ENCODE peak calls at places on chromosomes 7 and 10, in five cellular contexts. Q is foreskin keratinocyte, S is tibial nerve, A is brain microvascular endothelial cell, T is transverse colon. L is an unnamed sample.

GRCh38 chr10:3806603-3807002 is 21.6 kb upstream of the KLF6 start:
- DNase-seq in T (peak), Q (peak), S (no peak), A (peak), L (no peak)

GRCh38 chr7:157033483-157034473 is 23.3 kb upstream of the MNX1 start:
- DNase-seq in Q (no peak), T (no peak), S (no peak), A (no peak), L (no peak)

GRCh38 chr10:113922787-113923570 is 68.5 kb downstream of the NHLRC2 start:
- DNase-seq in T (no peak), Q (no peak), A (no peak), S (no peak), L (no peak)

GRCh38 chr7:140262242-140262903 is 85.6 kb upstream of the KDM7A start:
- DNase-seq in Q (peak), A (no peak), S (no peak), T (no peak), L (no peak)

GRCh38 chr10:89954787-89955566 is 253.6 kb downstream of the KIF20B start:
- DNase-seq in Q (no peak), A (no peak), S (no peak), T (no peak), L (peak)

GRCh38 chr7:3733541-3734140 is 432.6 kb downstream of the SDK1 start:
- DNase-seq in Q (no peak), A (no peak), S (no peak), T (no peak), L (no peak)

GRCh38 chr7:46747222-46747621 is 826.1 kb upstream of the IGFBP3 start:
- DNase-seq in A (no peak), T (no peak), S (no peak), Q (no peak), L (no peak)

GRCh38 chr10:3791974-3792633 is 7.1 kb upstream of the KLF6 start:
- DNase-seq in Q (peak), S (no peak), T (no peak), A (no peak), L (no peak)

GRCh38 chr10:117503170-117503885 is 39.2 kb upstream of the EMX2 start:
- DNase-seq in S (no peak), A (no peak), T (no peak), Q (no peak), L (no peak)

GRCh38 chr10:112435013-112435619 is 11.6 kb downstream of the ZDHHC6 start:
- DNase-seq in S (no peak), T (no peak), Q (peak), A (no peak), L (peak)

GRCh38 chr7:102834999-102835398 is 77.8 kb upstream of the LRRC17 start:
- DNase-seq in Q (peak), S (no peak), A (peak), T (no peak), L (peak)

GRCh38 chr7:102322202-102322715 is 34.0 kb downstream of the SPDYE6 start:
- DNase-seq in S (no peak), T (no peak), Q (no peak), A (no peak), L (no peak)

GRCh38 chr10:101485681-101486554 is 102.1 kb downstream of the POLL start:
- DNase-seq in A (no peak), Q (no peak), T (peak), S (no peak), L (no peak)

GRCh38 chr7:37901890-37902524 is 14.6 kb downstream of the SFRP4 start:
- DNase-seq in Q (peak), T (no peak), A (peak), S (no peak), L (peak)

GRCh38 chr7:104980969-104981670 is 32.9 kb upstream of the KMT2E start:
- DNase-seq in A (no peak), T (no peak), S (no peak), Q (peak), L (peak)

GRCh38 chr7:107007004-107007891 is 37.3 kb upstream of the PRKAR2B start:
- DNase-seq in A (no peak), Q (no peak), S (no peak), T (no peak), L (no peak)

GRCh38 chr10:50592961-50593418 is 30.8 kb downstream of the SGMS1 start:
- DNase-seq in A (no peak), T (no peak), S (no peak), Q (no peak), L (no peak)

GRCh38 chr7:1861799-1862458 is 191.9 kb downstream of the ELFN1 start:
- DNase-seq in A (no peak), T (no peak), Q (no peak), S (no peak), L (no peak)

GRCh38 chr7:89975577-89975976 is 178.7 kb upstream of the STEAP1 start:
- DNase-seq in Q (no peak), S (no peak), A (no peak), T (no peak), L (no peak)

GRCh38 chr10:95475827-95476481 is 85.2 kb downstream of the SORBS1 start:
- DNase-seq in T (peak), S (no peak), A (no peak), Q (no peak), L (no peak)

GRCh38 chr10:117544729-117545140 is 2.2 kb downstream of the EMX2 start:
- DNase-seq in S (no peak), Q (peak), A (no peak), T (no peak), L (no peak)

GRCh38 chr10:33193057-33193866 is 141.2 kb downstream of the NRP1 start:
- DNase-seq in A (peak), Q (peak), S (peak), T (peak), L (peak)

GRCh38 chr10:118332948-118333710 is 9.0 kb downstream of the FAM204A start:
- DNase-seq in A (no peak), T (no peak), S (no peak), Q (peak), L (peak)

GRCh38 chr7:116726149-116726548 is 54.2 kb downstream of the MET start:
- DNase-seq in T (no peak), Q (no peak), S (no peak), A (no peak), L (no peak)

GRCh38 chr7:99473315-99473596 is 566 bp downstream of the ZNF789 start:
- DNase-seq in Q (peak), T (peak), S (no peak), A (peak), L (peak)

GRCh38 chr7:86969865-86970264 is 89.6 kb downstream of the ELAPOR2 start:
- DNase-seq in Q (no peak), T (no peak), A (no peak), S (no peak), L (no peak)

GRCh38 chr7:86965727-86966120 is 93.7 kb downstream of the ELAPOR2 start:
- DNase-seq in A (no peak), T (no peak), S (no peak), Q (no peak), L (no peak)

GRCh38 chr7:86964973-86965726 is 94.3 kb downstream of the ELAPOR2 start:
- DNase-seq in Q (no peak), T (no peak), S (no peak), A (no peak), L (no peak)

GRCh38 chr7:86968618-86969017 is 90.8 kb downstream of the ELAPOR2 start:
- DNase-seq in Q (no peak), T (peak), A (no peak), S (no peak), L (no peak)

DNA sequence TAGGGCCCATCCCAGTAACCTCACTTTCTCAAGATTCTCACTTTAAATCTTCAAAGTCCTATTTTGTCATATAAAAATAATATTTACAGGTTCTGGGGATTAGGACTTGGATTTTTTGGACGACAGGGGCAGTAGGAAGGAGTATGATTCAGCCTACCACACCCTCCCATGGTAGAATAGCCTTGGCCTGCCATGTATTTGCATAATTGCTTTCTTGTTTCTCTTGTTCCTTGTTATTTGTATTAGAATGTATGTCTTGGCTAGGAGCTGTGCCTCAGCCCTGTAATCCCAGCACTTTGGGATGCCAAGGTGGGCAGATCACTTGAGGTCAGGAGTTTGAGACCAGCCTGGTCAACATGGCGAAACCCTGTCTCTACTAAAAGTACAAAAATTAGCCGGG is 92.5 kb downstream of the ELAPOR2 start:
- DNase-seq in A (no peak), S (no peak), T (no peak), Q (no peak), L (no peak)
- H3K27ac ChIP-seq in A (no peak), S (no peak), T (no peak), Q (no peak), L (peak)

GRCh38 chr10:86389441-86390193 is 23.0 kb upstream of the GRID1 start:
- DNase-seq in Q (no peak), S (no peak), T (peak), A (no peak), L (no peak)

GRCh38 chr10:86385806-86386205 is 19.2 kb upstream of the GRID1 start:
- DNase-seq in S (no peak), T (no peak), Q (no peak), A (no peak), L (no peak)

GRCh38 chr10:86390337-86391120 is 23.9 kb upstream of the GRID1 start:
- DNase-seq in A (no peak), T (no peak), S (no peak), Q (peak), L (no peak)

GRCh38 chr10:86388119-86388704 is 21.6 kb upstream of the GRID1 start:
- DNase-seq in Q (no peak), S (no peak), A (no peak), T (no peak), L (no peak)

DNA sequence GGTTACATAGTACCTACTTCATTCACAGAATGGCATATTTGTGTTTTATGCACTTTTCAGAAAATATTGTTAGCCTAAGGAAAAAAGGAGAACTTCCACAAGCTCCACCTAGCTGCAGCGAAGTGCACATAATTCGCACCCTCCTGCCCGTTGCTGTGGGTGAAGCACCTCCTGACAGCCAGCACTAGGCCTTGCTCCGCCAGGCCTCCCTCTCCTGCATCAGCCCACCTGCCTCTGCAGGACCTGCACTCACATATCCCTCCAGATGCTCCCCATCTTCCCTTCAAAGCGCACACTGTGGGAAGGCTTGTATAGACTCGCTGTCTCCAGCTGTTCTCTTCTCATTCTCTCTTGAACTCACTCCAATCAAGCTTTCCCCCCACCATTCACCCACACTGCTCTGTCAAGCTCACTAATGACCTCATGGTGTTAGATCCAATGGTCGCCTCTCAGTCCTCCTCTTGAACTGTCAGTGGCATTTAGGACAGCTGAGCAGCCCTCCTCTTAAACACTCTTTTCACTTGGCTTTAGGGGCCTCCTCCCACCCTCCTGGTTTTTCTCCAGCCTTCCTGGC is 20.7 kb upstream of the GRID1 start:
- DNase-seq in Q (no peak), A (no peak), T (no peak), S (no peak), L (no peak)
- TF ChIP-seq CTCF in Q (no peak), A (peak), T (no peak), S (no peak), L (no peak)

GRCh38 chr10:62231371-62231770 is 37.3 kb downstream of the RTKN2 start:
- DNase-seq in T (no peak), A (peak), S (no peak), Q (peak), L (peak)
- H3K27ac ChIP-seq in T (no peak), A (peak), S (no peak), Q (no peak), L (no peak)

GRCh38 chr7:41732279-41733062 is 29.6 kb upstream of the INHBA start:
- DNase-seq in Q (no peak), S (no peak), T (no peak), A (no peak), L (peak)
- TF ChIP-seq CTCF in Q (peak), S (no peak), T (no peak), A (peak), L (peak)

L was measured in RWPE1.